ENCODE peak calls at places on chromosome X, in nine cellular contexts. L is lower lobe of right lung, R is heart left ventricle, H is astrocyte, A is cardiac muscle cell, Z is PC-3, T is IMR-90, F is OCI-LY7, M is transverse colon. B is an unnamed sample. For H3K9me3 and H3K4me1, the result is how much of the 10 kb centered on the place peaks cover.

GRCh38 chrX:4043951-4044350 is 330.5 kb upstream of the PRKX start:
- DNase-seq in L (no peak), R (no peak), H (no peak), A (no peak), Z (no peak), T (no peak), F (no peak), M (no peak), B (no peak)

GRCh38 chrX:119606508-119607389 is 525 bp upstream of the NKRF start:
- DNase-seq in L (no peak), R (no peak), H (peak), A (peak), Z (no peak), T (peak), F (no peak), M (no peak), B (no peak)

GRCh38 chrX:30900227-30900626 is 11.2 kb upstream of the TAB3 start:
- DNase-seq in L (no peak), R (no peak), H (peak), A (no peak), Z (peak), T (no peak), F (no peak), M (no peak), B (no peak)

GRCh38 chrX:110228453-110228852 is 89.4 kb downstream of the AMMECR1 start:
- DNase-seq in L (no peak), R (no peak), H (no peak), A (no peak), Z (no peak), T (no peak), F (no peak), M (no peak), B (no peak)

GRCh38 chrX:70762285-70762684 is 146.2 kb downstream of the TEX11 start:
- DNase-seq in L (no peak), R (no peak), H (no peak), A (no peak), Z (peak), T (no peak), F (no peak), M (no peak), B (no peak)

GRCh38 chrX:82230013-82230412 is 1028.1 kb downstream of the SH3BGRL start:
- DNase-seq in L (no peak), R (no peak), H (no peak), A (no peak), Z (no peak), T (no peak), F (no peak), M (no peak), B (no peak)

GRCh38 chrX:143781103-143781502 is 60.6 kb upstream of the SPANXN2 start:
- DNase-seq in L (no peak), R (no peak), H (no peak), A (peak), Z (peak), T (no peak), F (no peak), M (no peak), B (no peak)

GRCh38 chrX:71532078-71532752 is 689 bp upstream of the OGT start:
- DNase-seq in L (no peak), R (no peak), H (peak), A (peak), Z (peak), T (peak), F (peak), M (peak), B (peak)

GRCh38 chrX:123803331-123803983 is 56.4 kb upstream of the XIAP start:
- DNase-seq in L (no peak), R (peak), H (peak), A (peak), Z (peak), T (peak), F (peak), M (no peak), B (peak)

GRCh38 chrX:103376118-103376978 is at the start of gene BEX3:
- DNase-seq in L (peak), R (peak), H (peak), A (peak), Z (peak), T (peak), F (no peak), M (peak), B (peak)

GRCh38 chrX:77527233-77528001 is 80.2 kb downstream of the FGF16 start:
- DNase-seq in L (no peak), R (peak), H (no peak), A (peak), Z (no peak), T (no peak), F (no peak), M (no peak), B (no peak)

GRCh38 chrX:55056820-55057690 is 17.8 kb upstream of the PAGE2B start:
- DNase-seq in L (no peak), R (no peak), H (peak), A (peak), Z (peak), T (peak), F (no peak), M (no peak), B (no peak)

GRCh38 chrX:11437642-11438379 is 144.6 kb downstream of the AMELX start:
- DNase-seq in L (peak), R (peak), H (peak), A (peak), Z (peak), T (peak), F (peak), M (peak), B (peak)

GRCh38 chrX:15674514-15674898 is 9.9 kb upstream of the CLTRN start:
- DNase-seq in L (peak), R (peak), H (no peak), A (peak), Z (peak), T (peak), F (peak), M (peak), B (peak)

GRCh38 chrX:130060122-130061069 is 49.9 kb downstream of the ELF4 start:
- DNase-seq in L (peak), R (peak), H (peak), A (peak), Z (peak), T (peak), F (peak), M (peak), B (peak)

GRCh38 chrX:115311666-115312065 is 22.2 kb downstream of the LUZP4 start:
- DNase-seq in L (no peak), R (no peak), H (peak), A (peak), Z (no peak), T (no peak), F (no peak), M (no peak), B (no peak)

GRCh38 chrX:82092307-82092706 is 890.4 kb downstream of the SH3BGRL start:
- DNase-seq in L (no peak), R (no peak), H (no peak), A (no peak), Z (no peak), T (no peak), F (no peak), M (no peak), B (no peak)

GRCh38 chrX:102672876-102673275 is 21.6 kb downstream of the GPRASP1 start:
- DNase-seq in L (no peak), R (no peak), H (peak), A (peak), Z (no peak), T (peak), F (no peak), M (no peak), B (no peak)

GRCh38 chrX:107978707-107979307 is 3.4 kb downstream of the TEX13B start:
- DNase-seq in L (no peak), R (no peak), H (no peak), A (peak), Z (peak), T (peak), F (peak), M (no peak), B (peak)

GRCh38 chrX:106791495-106791894 is 11.0 kb upstream of the TBC1D8B start:
- DNase-seq in L (no peak), R (no peak), H (no peak), A (peak), Z (peak), T (peak), F (peak), M (no peak), B (peak)

GRCh38 chrX:9164535-9165425 is 130.9 kb upstream of the FAM9B start:
- DNase-seq in L (no peak), R (no peak), H (peak), A (peak), Z (peak), T (no peak), F (no peak), M (no peak), B (no peak)

GRCh38 chrX:105495376-105495775 is 274.9 kb upstream of the TEX13A start:
- DNase-seq in L (no peak), R (no peak), H (no peak), A (no peak), Z (no peak), T (no peak), F (no peak), M (no peak), B (no peak)

GRCh38 chrX:41823402-41823801 is 99.4 kb downstream of the GPR82 start:
- DNase-seq in L (no peak), R (no peak), H (peak), A (peak), Z (no peak), T (no peak), F (no peak), M (peak), B (no peak)

GRCh38 chrX:40062525-40063193 is 35.1 kb downstream of the BCOR start:
- DNase-seq in L (no peak), R (no peak), H (no peak), A (no peak), Z (no peak), T (no peak), F (no peak), M (no peak), B (no peak)

GRCh38 chrX:22314211-22314610 is 41.5 kb downstream of the CBLL2 start:
- DNase-seq in L (no peak), R (no peak), H (no peak), A (no peak), Z (peak), T (no peak), F (no peak), M (no peak), B (no peak)

GRCh38 chrX:12971282-12972003 is 3.5 kb upstream of the TMSB4X start:
- DNase-seq in L (peak), R (peak), H (no peak), A (no peak), Z (no peak), T (no peak), F (no peak), M (no peak), B (no peak)

GRCh38 chrX:40175416-40176255 is 77.9 kb upstream of the BCOR start:
- DNase-seq in L (peak), R (peak), H (no peak), A (peak), Z (peak), T (no peak), F (peak), M (peak), B (peak)

GRCh38 chrX:108165349-108166111 is 74.0 kb downstream of the ATG4A start:
- DNase-seq in L (no peak), R (no peak), H (peak), A (peak), Z (peak), T (peak), F (no peak), M (no peak), B (peak)

GRCh38 chrX:1657367-1658082 is 42.7 kb downstream of the ASMT start:
- DNase-seq in L (no peak), R (peak), H (peak), A (peak), Z (peak), T (no peak), F (peak), M (peak), B (peak)

GRCh38 chrX:3286196-3286920 is 60.1 kb downstream of the MXRA5 start:
- DNase-seq in L (no peak), R (no peak), H (peak), A (peak), Z (peak), T (peak), F (no peak), M (no peak), B (peak)

GRCh38 chrX:19515615-19516105 is 352 bp upstream of the MAP3K15 start:
- DNase-seq in L (no peak), R (no peak), H (no peak), A (no peak), Z (peak), T (no peak), F (no peak), M (no peak), B (no peak)

DNA sequence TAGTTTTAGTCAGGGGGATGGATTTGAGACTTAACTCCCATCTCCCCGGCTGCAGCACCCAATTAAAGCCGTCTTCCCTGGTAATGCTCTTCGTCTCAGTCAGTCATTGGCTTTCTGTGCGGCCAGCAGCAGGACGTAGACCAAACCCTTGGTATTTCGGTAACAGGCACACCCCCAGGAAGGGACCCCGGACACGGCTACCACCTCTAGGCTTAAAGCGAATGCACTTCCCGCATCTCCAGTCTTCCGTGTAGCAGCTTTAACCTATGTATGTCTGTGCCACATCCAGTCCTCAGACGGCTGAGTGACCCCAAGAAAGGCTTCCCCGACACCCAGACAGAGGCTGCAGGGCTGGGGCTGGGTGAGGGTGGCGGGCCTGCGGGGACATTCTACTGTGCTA is 1.5 kb upstream of the CTAG2 start:
- DNase-seq in L (no peak), R (no peak), H (no peak), A (no peak), Z (no peak), T (no peak), F (no peak), M (no peak), B (no peak)
- H3K4me3 ChIP-seq in L (no peak), R (no peak), H (no peak), A (no peak), Z (no peak), T (no peak), F (no peak), M (no peak), B (no peak)

GRCh38 chrX:43333543-43333942 is 322.6 kb upstream of the MAOA start:
- DNase-seq in L (no peak), R (no peak), H (no peak), A (peak), Z (no peak), T (no peak), F (peak), M (no peak), B (no peak)

GRCh38 chrX:43328358-43328946 is 327.6 kb upstream of the MAOA start:
- DNase-seq in L (no peak), R (no peak), H (no peak), A (no peak), Z (no peak), T (no peak), F (peak), M (no peak), B (no peak)
- H3K9me3 ChIP-seq in L (under half), R (under half), H (under half), A (under half), Z (under half), T (under half), F (under half), M (under half), B (under half)

GRCh38 chrX:153643431-153644351 is 3.3 kb upstream of the DUSP9 start:
- DNase-seq in L (no peak), R (no peak), H (no peak), A (no peak), Z (peak), T (no peak), F (no peak), M (no peak), B (peak)
- H3K4me1 ChIP-seq in L (under half), R (under half), H (under half), A (under half), Z (under half), T (under half), F (under half), M (under half), B (under half)

GRCh38 chrX:49185062-49185394 is 1.1 kb downstream of the PRICKLE3 start:
- DNase-seq in L (no peak), R (no peak), H (no peak), A (no peak), Z (no peak), T (no peak), F (no peak), M (no peak), B (no peak)

GRCh38 chrX:49186125-49187027 is at the start of gene PRICKLE3:
- DNase-seq in L (peak), R (peak), H (no peak), A (peak), Z (peak), T (peak), F (peak), M (peak), B (peak)

GRCh38 chrX:49187028-49187394 is 838 bp upstream of the PRICKLE3 start:
- DNase-seq in L (no peak), R (no peak), H (no peak), A (no peak), Z (no peak), T (no peak), F (no peak), M (no peak), B (no peak)

GRCh38 chrX:49188468-49189076 is 2.4 kb upstream of the PRICKLE3 start:
- DNase-seq in L (no peak), R (no peak), H (no peak), A (no peak), Z (no peak), T (no peak), F (no peak), M (no peak), B (no peak)

DNA sequence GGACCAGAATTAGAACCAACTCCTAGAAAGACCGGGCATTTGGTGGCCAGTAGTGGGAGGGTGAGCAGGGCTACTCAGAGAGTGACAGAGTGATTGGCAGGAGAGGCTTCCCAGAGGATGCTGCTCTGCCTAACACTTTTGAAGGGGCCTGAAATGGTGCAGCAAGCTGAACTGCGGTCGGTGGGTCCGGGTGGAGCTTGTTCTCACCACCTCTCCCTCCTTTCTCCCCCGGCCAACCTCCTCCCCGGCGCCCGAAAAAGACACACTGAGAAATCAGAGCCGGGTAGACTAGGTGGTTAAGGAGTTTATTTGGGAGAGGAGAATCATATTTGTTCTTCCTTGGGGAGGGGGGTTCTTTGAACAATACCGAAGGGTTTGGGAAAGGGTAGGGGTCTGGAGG is 1.4 kb upstream of the PRICKLE3 start:
- DNase-seq in L (no peak), R (no peak), H (no peak), A (no peak), Z (no peak), T (no peak), F (no peak), M (no peak), B (no peak)
- H3K4me3 ChIP-seq in L (no peak), R (no peak), H (no peak), A (no peak), Z (no peak), T (no peak), F (no peak), M (no peak), B (no peak)

GRCh38 chrX:17986977-17987376 is 125.9 kb upstream of the RAI2 start:
- DNase-seq in L (no peak), R (no peak), H (no peak), A (no peak), Z (no peak), T (no peak), F (no peak), M (no peak), B (no peak)
- H3K9me3 ChIP-seq in L (under half), R (under half), H (under half), A (under half), Z (under half), T (under half), F (under half), M (under half), B (under half)

B was measured in adipocyte.